ENCODE peak calls at places on chromosomes 13 and 19, in five cellular contexts. O, N, Y, G and L are unnamed samples.

GRCh38 chr13:111398715-111399299 is 78.4 kb downstream of the TEX29 start:
- DNase-seq in N (no peak), Y (no peak), O (no peak), G (no peak), L (no peak)

GRCh38 chr19:54190942-54191670 is at the start of gene TSEN34:
- DNase-seq in G (peak), O (no peak), N (peak), Y (peak), L (peak)

GRCh38 chr19:38765214-38765613 is 8.1 kb downstream of the LGALS7 start:
- DNase-seq in N (no peak), Y (no peak), O (no peak), G (no peak), L (no peak)

GRCh38 chr13:48750588-48751383 is 97.1 kb downstream of the CYSLTR2 start:
- DNase-seq in N (no peak), G (no peak), Y (no peak), O (no peak), L (no peak)

GRCh38 chr13:97559981-97560380 is 126.0 kb downstream of the RAP2A start:
- DNase-seq in N (no peak), G (no peak), Y (no peak), O (no peak), L (no peak)

GRCh38 chr19:38210458-38210987 is 13.5 kb downstream of the DPF1 start:
- DNase-seq in O (no peak), N (peak), G (no peak), Y (no peak), L (no peak)

GRCh38 chr13:21176982-21177284 is 475 bp downstream of the MRPL57 start:
- DNase-seq in Y (no peak), O (no peak), G (no peak), N (no peak), L (no peak)

GRCh38 chr13:49098771-49099512 is 121.2 kb upstream of the MLNR start:
- DNase-seq in O (no peak), G (no peak), Y (no peak), N (no peak), L (no peak)

GRCh38 chr19:19860756-19861390 is 4.8 kb upstream of the ZNF253 start:
- DNase-seq in G (peak), O (no peak), Y (no peak), N (no peak), L (no peak)

GRCh38 chr13:108816381-108816780 is 187.0 kb downstream of the MYO16 start:
- DNase-seq in N (no peak), Y (no peak), O (no peak), G (no peak), L (no peak)

GRCh38 chr13:75452564-75452963 is 29.4 kb downstream of the TBC1D4 start:
- DNase-seq in Y (no peak), N (no peak), O (no peak), G (no peak), L (peak)

DNA sequence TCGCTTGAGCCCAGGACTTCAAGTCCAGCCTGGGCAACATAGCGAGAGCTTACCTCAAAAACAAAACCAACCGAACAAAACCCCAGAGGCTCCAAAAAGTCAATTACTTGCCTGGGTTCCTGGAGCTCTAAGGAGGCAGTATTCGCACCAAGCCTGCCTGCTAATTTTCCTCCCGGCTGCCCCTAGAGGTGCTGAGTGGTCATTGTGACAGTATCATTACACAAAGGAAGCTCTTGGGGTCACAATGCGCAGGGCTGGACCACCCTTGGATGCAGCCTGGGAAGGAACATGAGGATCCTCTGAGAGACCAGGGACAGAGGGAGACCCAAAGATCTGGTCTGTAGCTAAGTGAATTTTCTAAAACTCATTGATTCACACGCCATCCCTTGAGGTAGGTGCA is 8.5 kb upstream of the PEX11G start:
- DNase-seq in G (no peak), N (peak), O (no peak), Y (no peak), L (no peak)
- TF ChIP-seq CTCF in G (no peak), N (peak), O (peak), Y (no peak), L (peak)

GRCh38 chr19:12675377-12675776 is 6.3 kb downstream of the DHPS start:
- DNase-seq in Y (no peak), N (no peak), O (no peak), G (no peak), L (no peak)
- TF ChIP-seq CTCF in Y (no peak), N (no peak), O (no peak), G (no peak), L (no peak)

GRCh38 chr13:37869756-37870488 is at the start of gene TRPC4:
- DNase-seq in Y (peak), O (peak), G (no peak), N (peak), L (peak)
- TF ChIP-seq CTCF in Y (no peak), O (peak), G (no peak), N (peak), L (peak)

DNA sequence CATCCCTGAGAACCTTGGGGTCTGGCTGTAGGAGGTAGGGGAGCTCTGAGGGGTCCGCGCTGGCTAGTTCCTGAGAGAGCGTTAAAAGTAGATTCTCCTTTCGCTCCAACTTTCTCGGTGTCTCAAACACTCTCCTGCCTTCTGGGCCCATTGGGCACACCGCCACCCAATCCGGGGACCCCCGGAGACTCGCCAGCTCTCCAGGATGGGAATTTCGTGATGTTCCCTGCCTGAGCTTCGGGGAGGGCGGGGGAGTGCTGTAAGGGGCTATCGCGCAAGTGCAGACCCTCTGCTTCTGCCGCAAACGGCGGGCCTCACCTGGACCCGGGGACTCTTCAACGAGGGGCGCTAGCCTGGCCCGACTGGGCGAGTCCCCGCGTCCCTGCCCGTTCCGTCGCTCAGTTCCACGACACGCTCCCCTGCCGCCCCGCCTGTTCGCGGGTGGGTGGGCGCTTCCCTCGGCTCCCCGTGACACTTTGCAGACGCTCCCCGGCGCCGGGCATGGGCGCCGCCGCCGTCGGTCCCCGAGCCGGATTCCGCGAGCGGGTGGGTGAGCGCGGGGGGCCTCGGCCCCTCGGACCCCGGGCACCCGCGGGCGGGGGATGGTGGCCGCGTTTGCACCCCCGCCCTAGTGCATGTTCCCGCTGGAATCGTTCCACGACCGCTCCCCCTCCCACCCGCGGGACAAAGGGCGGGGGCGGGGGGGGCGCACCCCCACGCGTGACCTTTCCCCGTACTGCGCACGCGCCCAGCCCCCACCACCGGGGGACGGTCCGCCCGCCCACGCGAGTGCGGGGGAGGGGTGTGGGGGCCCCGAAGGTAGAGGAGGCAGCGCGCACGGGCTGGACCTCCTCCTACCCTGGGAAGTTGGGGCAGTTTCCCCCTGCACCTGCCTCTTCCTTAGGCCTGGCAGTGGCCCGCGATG is at the start of gene CCDC106:
- DNase-seq in O (no peak), N (peak), Y (peak), G (peak), L (peak)
- TF ChIP-seq CTCF in O (no peak), N (no peak), Y (no peak), G (no peak), L (no peak)

GRCh38 chr19:41887711-41888382 is 4.9 kb downstream of the ARHGEF1 start:
- DNase-seq in N (no peak), O (no peak), Y (peak), G (peak), L (peak)
- TF ChIP-seq CTCF in N (no peak), O (no peak), Y (peak), G (peak), L (no peak)

GRCh38 chr13:32446220-32446619 is 18.3 kb upstream of the N4BP2L1 start:
- DNase-seq in N (no peak), Y (no peak), G (no peak), O (no peak), L (no peak)

GRCh38 chr13:32445461-32445860 is 17.5 kb upstream of the N4BP2L1 start:
- DNase-seq in Y (no peak), G (no peak), N (no peak), O (no peak), L (no peak)

GRCh38 chr13:32448224-32448623 is 20.3 kb upstream of the N4BP2L1 start:
- DNase-seq in G (no peak), N (no peak), Y (no peak), O (no peak), L (no peak)

GRCh38 chr13:32446778-32447465 is 19.0 kb upstream of the N4BP2L1 start:
- DNase-seq in G (no peak), Y (no peak), N (no peak), O (no peak), L (no peak)

DNA sequence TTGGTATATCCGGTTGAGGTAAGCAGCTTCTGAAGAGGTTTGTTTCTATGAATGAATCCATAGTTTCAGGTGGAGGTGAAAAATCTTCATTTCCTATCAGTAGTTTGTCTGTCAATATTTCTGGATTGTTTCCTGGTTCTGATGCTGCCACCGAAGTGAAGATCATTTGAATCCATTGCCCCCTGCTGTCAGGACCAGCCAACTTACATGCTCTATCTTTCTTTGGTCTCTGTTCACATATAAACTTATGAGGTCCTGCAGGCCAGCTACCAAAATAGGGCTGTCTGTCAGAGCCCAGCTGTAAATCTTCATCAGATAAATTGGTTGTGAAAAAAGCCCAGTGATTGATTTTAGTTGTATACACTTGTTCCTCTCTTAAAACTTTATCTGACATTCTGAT is 15.2 kb upstream of the N4BP2L1 start:
- DNase-seq in Y (no peak), O (no peak), G (peak), N (peak), L (no peak)
- TF ChIP-seq CTCF in Y (peak), O (peak), G (peak), N (peak), L (no peak)

GRCh38 chr13:29845440-29846056 is 4.9 kb downstream of the UBL3 start:
- DNase-seq in N (no peak), G (no peak), O (no peak), Y (no peak), L (no peak)
- TF ChIP-seq CTCF in N (no peak), G (peak), O (no peak), Y (peak), L (peak)

GRCh38 chr13:106786006-106786579 is 218.2 kb upstream of the ARGLU1 start:
- DNase-seq in O (no peak), G (no peak), N (no peak), Y (no peak), L (no peak)
- TF ChIP-seq CTCF in O (no peak), G (no peak), N (no peak), Y (no peak), L (no peak)

DNA sequence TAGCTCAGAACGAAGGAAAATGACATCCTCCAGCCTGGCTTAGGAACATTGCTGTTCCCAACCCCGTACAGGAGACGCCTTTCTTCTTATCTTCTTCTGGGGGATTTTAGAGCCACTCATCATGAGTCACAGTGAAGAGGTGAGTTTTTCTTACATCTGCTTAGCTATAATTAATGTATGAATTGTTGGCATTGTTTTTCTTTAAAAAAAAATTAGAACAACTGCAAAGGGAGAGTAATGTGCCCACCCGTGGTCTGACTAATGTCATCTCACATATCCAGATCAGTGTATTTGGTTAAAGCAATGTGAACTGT is 310.6 kb upstream of the TSHZ3 start:
- DNase-seq in Y (no peak), O (no peak), G (no peak), N (no peak), L (no peak)
- TF ChIP-seq CTCF in Y (no peak), O (no peak), G (no peak), N (no peak), L (no peak)

GRCh38 chr19:3849092-3849491 is 19.7 kb downstream of the ZFR2 start:
- DNase-seq in O (no peak), G (peak), Y (no peak), N (peak), L (peak)
- TF ChIP-seq CTCF in O (peak), G (peak), Y (no peak), N (peak), L (peak)